ENCODE peak calls at places on chromosomes 12 and 14, in six cellular contexts. Z is RCC 7860; C is HCT116; J is T-helper 22 cell; U is stimulated activated effector memory CD8-positive, alpha-beta T cell treated with anti-CD3 and anti-CD28 coated beads, Interleukin-12 subunit alpha, Interleukin-12 subunit beta, amount 100 ng/mL, for 72 hours; H is lung microvascular endothelial cell. F is an unnamed sample.

GRCh38 chr12:69527506-69528272 is 57.5 kb downstream of the FRS2 start:
- DNase-seq in Z (no peak), C (no peak), J (no peak), U (no peak), H (no peak), F (no peak)

GRCh38 chr12:27081668-27082091 is 698 bp downstream of the C12orf71 start:
- DNase-seq in Z (no peak), C (no peak), J (no peak), U (no peak), H (no peak), F (no peak)

GRCh38 chr12:52413787-52414345 is 7.7 kb upstream of the KRT82 start:
- DNase-seq in Z (no peak), C (no peak), J (no peak), U (no peak), H (no peak), F (no peak)

GRCh38 chr12:47838286-47838931 is 18.7 kb upstream of the HDAC7 start:
- DNase-seq in Z (no peak), C (peak), J (no peak), U (no peak), H (peak), F (no peak)

GRCh38 chr14:68795602-68796417 is 2.9 kb upstream of the ZFP36L1 start:
- DNase-seq in Z (peak), C (no peak), J (peak), U (peak), H (peak), F (peak)

GRCh38 chr12:29157486-29157946 is 8.4 kb downstream of the FAR2 start:
- DNase-seq in Z (no peak), C (no peak), J (no peak), U (no peak), H (peak), F (no peak)

GRCh38 chr12:67355428-67356385 is 86.5 kb downstream of the CAND1 start:
- DNase-seq in Z (peak), C (peak), J (no peak), U (no peak), H (peak), F (peak)

GRCh38 chr12:16347391-16348298 is at the start of gene MGST1:
- DNase-seq in Z (peak), C (peak), J (no peak), U (no peak), H (peak), F (no peak)

GRCh38 chr14:61470261-61470953 is 149.0 kb downstream of the PRKCH start:
- DNase-seq in Z (peak), C (no peak), J (no peak), U (no peak), H (peak), F (no peak)

GRCh38 chr14:52189330-52189729 is 78.2 kb upstream of the PTGDR start:
- DNase-seq in Z (no peak), C (no peak), J (no peak), U (no peak), H (no peak), F (no peak)

F was measured in effector memory CD4-positive, alpha-beta T cell.